ENCODE peak calls at places on chromosomes 3 and 15, in five cellular contexts. One of them, this sample, is unnamed.

GRCh38 chr3:9951598-9951961 is 628 bp downstream of the PRRT3 start:
- DNase-seq in osteocyte: no peak
- DNase-seq in endothelial cell: no peak
- DNase-seq in heart left ventricle: no peak
- DNase-seq in stimulated activated CD4-positive, alpha-beta T cell treated with anti-CD3 and anti-CD28 coated beads, Interleukin-15, amount 100 ng/mL, for 1 hour: no peak
- DNase-seq in this sample: no peak

GRCh38 chr3:193590088-193590856 is 2.7 kb upstream of the OPA1 start:
- DNase-seq in heart left ventricle: no peak
- DNase-seq in endothelial cell: no peak
- DNase-seq in osteocyte: no peak
- DNase-seq in stimulated activated CD4-positive, alpha-beta T cell treated with anti-CD3 and anti-CD28 coated beads, Interleukin-15, amount 100 ng/mL, for 1 hour: no peak
- DNase-seq in this sample: peak

GRCh38 chr3:191240432-191240831 is 41.4 kb downstream of the OSTN start:
- DNase-seq in stimulated activated CD4-positive, alpha-beta T cell treated with anti-CD3 and anti-CD28 coated beads, Interleukin-15, amount 100 ng/mL, for 1 hour: no peak
- DNase-seq in osteocyte: no peak
- DNase-seq in endothelial cell: no peak
- DNase-seq in heart left ventricle: no peak
- DNase-seq in this sample: no peak

GRCh38 chr3:196740476-196741400 is 1.1 kb downstream of the PAK2 start:
- DNase-seq in osteocyte: no peak
- DNase-seq in stimulated activated CD4-positive, alpha-beta T cell treated with anti-CD3 and anti-CD28 coated beads, Interleukin-15, amount 100 ng/mL, for 1 hour: no peak
- DNase-seq in heart left ventricle: no peak
- DNase-seq in endothelial cell: no peak
- DNase-seq in this sample: peak

GRCh38 chr3:183122257-183122932 is 23.1 kb upstream of the MCCC1 start:
- DNase-seq in endothelial cell: no peak
- DNase-seq in stimulated activated CD4-positive, alpha-beta T cell treated with anti-CD3 and anti-CD28 coated beads, Interleukin-15, amount 100 ng/mL, for 1 hour: no peak
- DNase-seq in heart left ventricle: no peak
- DNase-seq in osteocyte: no peak
- DNase-seq in this sample: peak

GRCh38 chr3:53147161-53147902 is 13.7 kb upstream of the PRKCD start:
- DNase-seq in endothelial cell: no peak
- DNase-seq in osteocyte: no peak
- DNase-seq in heart left ventricle: peak
- DNase-seq in stimulated activated CD4-positive, alpha-beta T cell treated with anti-CD3 and anti-CD28 coated beads, Interleukin-15, amount 100 ng/mL, for 1 hour: no peak
- DNase-seq in this sample: no peak

GRCh38 chr3:67044295-67044694 is 46.2 kb downstream of the KBTBD8 start:
- DNase-seq in osteocyte: no peak
- DNase-seq in heart left ventricle: no peak
- DNase-seq in endothelial cell: no peak
- DNase-seq in stimulated activated CD4-positive, alpha-beta T cell treated with anti-CD3 and anti-CD28 coated beads, Interleukin-15, amount 100 ng/mL, for 1 hour: no peak
- DNase-seq in this sample: peak

GRCh38 chr3:14633819-14634424 is 17.6 kb upstream of the CCDC174 start:
- DNase-seq in stimulated activated CD4-positive, alpha-beta T cell treated with anti-CD3 and anti-CD28 coated beads, Interleukin-15, amount 100 ng/mL, for 1 hour: peak
- DNase-seq in heart left ventricle: peak
- DNase-seq in endothelial cell: peak
- DNase-seq in osteocyte: peak
- DNase-seq in this sample: peak

GRCh38 chr15:39944711-39945110 is 10.8 kb downstream of the EIF2AK4 start:
- DNase-seq in endothelial cell: no peak
- DNase-seq in stimulated activated CD4-positive, alpha-beta T cell treated with anti-CD3 and anti-CD28 coated beads, Interleukin-15, amount 100 ng/mL, for 1 hour: no peak
- DNase-seq in heart left ventricle: no peak
- DNase-seq in osteocyte: no peak
- DNase-seq in this sample: peak

GRCh38 chr3:42742688-42743087 is 30.4 kb downstream of the CCDC13 start:
- DNase-seq in osteocyte: peak
- DNase-seq in endothelial cell: peak
- DNase-seq in stimulated activated CD4-positive, alpha-beta T cell treated with anti-CD3 and anti-CD28 coated beads, Interleukin-15, amount 100 ng/mL, for 1 hour: no peak
- DNase-seq in heart left ventricle: no peak
- DNase-seq in this sample: no peak

GRCh38 chr3:125154800-125155269 is 57.7 kb downstream of the SLC12A8 start:
- DNase-seq in endothelial cell: no peak
- DNase-seq in stimulated activated CD4-positive, alpha-beta T cell treated with anti-CD3 and anti-CD28 coated beads, Interleukin-15, amount 100 ng/mL, for 1 hour: no peak
- DNase-seq in heart left ventricle: no peak
- DNase-seq in osteocyte: no peak
- DNase-seq in this sample: no peak

GRCh38 chr3:195892355-195893120 is 15.8 kb downstream of the TNK2 start:
- DNase-seq in heart left ventricle: peak
- DNase-seq in endothelial cell: no peak
- DNase-seq in osteocyte: no peak
- DNase-seq in stimulated activated CD4-positive, alpha-beta T cell treated with anti-CD3 and anti-CD28 coated beads, Interleukin-15, amount 100 ng/mL, for 1 hour: no peak
- DNase-seq in this sample: peak

GRCh38 chr3:123741058-123741511 is 143.0 kb downstream of the MYLK start:
- DNase-seq in osteocyte: no peak
- DNase-seq in heart left ventricle: no peak
- DNase-seq in endothelial cell: no peak
- DNase-seq in stimulated activated CD4-positive, alpha-beta T cell treated with anti-CD3 and anti-CD28 coated beads, Interleukin-15, amount 100 ng/mL, for 1 hour: no peak
- DNase-seq in this sample: peak

GRCh38 chr15:83365370-83365938 is 81.0 kb upstream of the BNC1 start:
- DNase-seq in heart left ventricle: no peak
- DNase-seq in endothelial cell: peak
- DNase-seq in osteocyte: no peak
- DNase-seq in stimulated activated CD4-positive, alpha-beta T cell treated with anti-CD3 and anti-CD28 coated beads, Interleukin-15, amount 100 ng/mL, for 1 hour: no peak
- DNase-seq in this sample: peak

GRCh38 chr15:45165536-45165935 is 22.2 kb downstream of the SHF start:
- DNase-seq in stimulated activated CD4-positive, alpha-beta T cell treated with anti-CD3 and anti-CD28 coated beads, Interleukin-15, amount 100 ng/mL, for 1 hour: no peak
- DNase-seq in heart left ventricle: no peak
- DNase-seq in osteocyte: no peak
- DNase-seq in endothelial cell: no peak
- DNase-seq in this sample: no peak

GRCh38 chr15:52013151-52013791 is 5.7 kb upstream of the MAPK6 start:
- DNase-seq in heart left ventricle: no peak
- DNase-seq in osteocyte: no peak
- DNase-seq in endothelial cell: no peak
- DNase-seq in stimulated activated CD4-positive, alpha-beta T cell treated with anti-CD3 and anti-CD28 coated beads, Interleukin-15, amount 100 ng/mL, for 1 hour: no peak
- DNase-seq in this sample: peak

GRCh38 chr15:65132841-65133549 is 613 bp downstream of the PDCD7 start:
- DNase-seq in endothelial cell: peak
- DNase-seq in stimulated activated CD4-positive, alpha-beta T cell treated with anti-CD3 and anti-CD28 coated beads, Interleukin-15, amount 100 ng/mL, for 1 hour: peak
- DNase-seq in heart left ventricle: peak
- DNase-seq in osteocyte: peak
- DNase-seq in this sample: peak

GRCh38 chr3:194136519-194137313 is 768 bp downstream of the HES1 start:
- DNase-seq in osteocyte: no peak
- DNase-seq in endothelial cell: peak
- DNase-seq in heart left ventricle: peak
- DNase-seq in stimulated activated CD4-positive, alpha-beta T cell treated with anti-CD3 and anti-CD28 coated beads, Interleukin-15, amount 100 ng/mL, for 1 hour: peak
- DNase-seq in this sample: peak

This sample was measured in EL.